ENCODE peak calls at places on chromosome X, in seven cellular contexts. K, G, H, W, Q, B and N are unnamed samples.

GRCh38 chrX:147550217-147550616 is 361.5 kb upstream of the FMR1 start:
- DNase-seq in K (peak), G (peak), H (no peak), W (no peak), Q (peak), B (no peak), N (no peak)

GRCh38 chrX:2387614-2388239 is 113.0 kb downstream of the DHRSX start:
- DNase-seq in K (no peak), G (no peak), H (no peak), W (no peak), Q (no peak), B (no peak), N (no peak)

GRCh38 chrX:10022580-10023245 is 55.6 kb downstream of the CLDN34 start:
- DNase-seq in K (peak), G (no peak), H (peak), W (no peak), Q (no peak), B (no peak), N (no peak)

GRCh38 chrX:10756365-10756915 is 136.1 kb upstream of the MID1 start:
- DNase-seq in K (no peak), G (no peak), H (no peak), W (no peak), Q (no peak), B (no peak), N (no peak)

GRCh38 chrX:3651272-3651671 is 62.2 kb downstream of the PRKX start:
- DNase-seq in K (no peak), G (peak), H (no peak), W (no peak), Q (peak), B (no peak), N (no peak)

GRCh38 chrX:74383611-74384010 is 37.7 kb upstream of the SLC16A2 start:
- DNase-seq in K (peak), G (peak), H (no peak), W (no peak), Q (peak), B (no peak), N (no peak)

GRCh38 chrX:100647095-100647494 is 3.1 kb downstream of the SRPX2 start:
- DNase-seq in K (no peak), G (peak), H (no peak), W (peak), Q (no peak), B (no peak), N (no peak)

GRCh38 chrX:43735957-43736356 is 79.9 kb downstream of the MAOA start:
- DNase-seq in K (no peak), G (no peak), H (no peak), W (no peak), Q (no peak), B (no peak), N (no peak)

GRCh38 chrX:7052541-7052940 is 95.0 kb upstream of the STS start:
- DNase-seq in K (no peak), G (no peak), H (no peak), W (no peak), Q (no peak), B (no peak), N (no peak)

GRCh38 chrX:70001708-70002341 is 47.9 kb downstream of the AWAT2 start:
- DNase-seq in K (no peak), G (no peak), H (no peak), W (no peak), Q (no peak), B (no peak), N (no peak)

GRCh38 chrX:10326578-10326977 is 169.8 kb downstream of the CLCN4 start:
- DNase-seq in K (no peak), G (peak), H (no peak), W (no peak), Q (no peak), B (no peak), N (no peak)

GRCh38 chrX:131262738-131263679 is 26.1 kb downstream of the IGSF1 start:
- DNase-seq in K (peak), G (peak), H (no peak), W (no peak), Q (peak), B (no peak), N (no peak)

GRCh38 chrX:155888139-155888538 is 7.0 kb downstream of the VAMP7 start:
- DNase-seq in K (no peak), G (no peak), H (no peak), W (no peak), Q (no peak), B (no peak), N (no peak)

GRCh38 chrX:11996810-11997209 is 141.5 kb upstream of the FRMPD4 start:
- DNase-seq in K (no peak), G (no peak), H (no peak), W (no peak), Q (no peak), B (no peak), N (no peak)

GRCh38 chrX:72676465-72676864 is 37.6 kb downstream of the PHKA1 start:
- DNase-seq in K (no peak), G (no peak), H (no peak), W (no peak), Q (no peak), B (no peak), N (no peak)

GRCh38 chrX:103953353-103953752 is 9.1 kb upstream of the TMSB15B start:
- DNase-seq in K (no peak), G (no peak), H (no peak), W (no peak), Q (no peak), B (no peak), N (no peak)

GRCh38 chrX:104987063-104987462 is 233.4 kb downstream of the TEX13A start:
- DNase-seq in K (no peak), G (no peak), H (no peak), W (no peak), Q (no peak), B (no peak), N (no peak)

GRCh38 chrX:141642979-141643378 is 53.5 kb downstream of the SPANXA2 start:
- DNase-seq in K (no peak), G (no peak), H (no peak), W (no peak), Q (no peak), B (no peak), N (no peak)

GRCh38 chrX:123731987-123732678 is 719 bp downstream of the THOC2 start:
- DNase-seq in K (peak), G (no peak), H (peak), W (no peak), Q (no peak), B (peak), N (peak)

GRCh38 chrX:89021964-89022363 is 274.9 kb downstream of the CPXCR1 start:
- DNase-seq in K (no peak), G (no peak), H (no peak), W (no peak), Q (no peak), B (no peak), N (no peak)

GRCh38 chrX:150506486-150506885 is 61.9 kb upstream of the MTM1 start:
- DNase-seq in K (peak), G (no peak), H (no peak), W (no peak), Q (no peak), B (no peak), N (no peak)

GRCh38 chrX:148265829-148266228 is 234.6 kb upstream of the AFF2 start:
- DNase-seq in K (no peak), G (no peak), H (no peak), W (no peak), Q (no peak), B (no peak), N (no peak)

GRCh38 chrX:119617511-119618164 is 11.4 kb upstream of the NKRF start:
- DNase-seq in K (no peak), G (peak), H (no peak), W (no peak), Q (no peak), B (no peak), N (no peak)

GRCh38 chrX:13469963-13470679 is 99.3 kb upstream of the EGFL6 start:
- DNase-seq in K (no peak), G (no peak), H (no peak), W (no peak), Q (no peak), B (no peak), N (no peak)

GRCh38 chrX:123961268-123962005 is at the start of gene STAG2:
- DNase-seq in K (peak), G (peak), H (peak), W (peak), Q (peak), B (peak), N (peak)

GRCh38 chrX:142616636-142617035 is 409.1 kb upstream of the SPANXN4 start:
- DNase-seq in K (no peak), G (no peak), H (no peak), W (no peak), Q (no peak), B (no peak), N (no peak)

GRCh38 chrX:21781525-21781924 is 23.6 kb upstream of the SMPX start:
- DNase-seq in K (no peak), G (no peak), H (no peak), W (no peak), Q (peak), B (no peak), N (peak)

GRCh38 chrX:16785247-16786138 is 773 bp upstream of the TXLNG start:
- DNase-seq in K (peak), G (peak), H (peak), W (no peak), Q (peak), B (no peak), N (no peak)

GRCh38 chrX:146907391-146908240 is 93.1 kb upstream of the CXorf51A start:
- DNase-seq in K (no peak), G (no peak), H (no peak), W (peak), Q (no peak), B (no peak), N (no peak)

GRCh38 chrX:52852110-52852872 is 15.6 kb downstream of the XAGE3 start:
- DNase-seq in K (no peak), G (no peak), H (no peak), W (no peak), Q (no peak), B (no peak), N (no peak)

GRCh38 chrX:74924449-74925209 is 623 bp downstream of the NEXMIF start:
- DNase-seq in K (peak), G (no peak), H (peak), W (peak), Q (peak), B (peak), N (peak)

GRCh38 chrX:42996861-42997260 is 218.9 kb upstream of the PPP1R2C start:
- DNase-seq in K (no peak), G (peak), H (no peak), W (no peak), Q (no peak), B (no peak), N (no peak)

GRCh38 chrX:68989865-68990606 is 161.2 kb downstream of the EFNB1 start:
- DNase-seq in K (peak), G (no peak), H (no peak), W (peak), Q (no peak), B (no peak), N (no peak)

GRCh38 chrX:150062292-150063137 is 124.2 kb upstream of the EOLA2 start:
- DNase-seq in K (no peak), G (no peak), H (no peak), W (no peak), Q (no peak), B (no peak), N (no peak)

GRCh38 chrX:56222473-56223000 is 9.6 kb upstream of the KLF8 start:
- DNase-seq in K (no peak), G (no peak), H (no peak), W (no peak), Q (no peak), B (no peak), N (no peak)

GRCh38 chrX:87878926-87879325 is 361.3 kb downstream of the KLHL4 start:
- DNase-seq in K (no peak), G (no peak), H (no peak), W (peak), Q (no peak), B (no peak), N (no peak)

GRCh38 chrX:43644124-43644701 is 11.9 kb upstream of the MAOA start:
- DNase-seq in K (no peak), G (no peak), H (no peak), W (no peak), Q (no peak), B (no peak), N (no peak)

GRCh38 chrX:116975517-116975916 is 512.7 kb upstream of the CT83 start:
- DNase-seq in K (no peak), G (no peak), H (no peak), W (no peak), Q (no peak), B (no peak), N (no peak)

GRCh38 chrX:84118315-84118714 is 69.7 kb downstream of the RPS6KA6 start:
- DNase-seq in K (no peak), G (no peak), H (no peak), W (no peak), Q (no peak), B (no peak), N (no peak)

GRCh38 chrX:54994668-54995452 is 872 bp upstream of the PFKFB1 start:
- DNase-seq in K (no peak), G (no peak), H (no peak), W (no peak), Q (no peak), B (no peak), N (no peak)
- H3K27ac ChIP-seq in K (no peak), G (no peak), H (no peak), W (no peak), Q (no peak), B (no peak), N (no peak)

DNA sequence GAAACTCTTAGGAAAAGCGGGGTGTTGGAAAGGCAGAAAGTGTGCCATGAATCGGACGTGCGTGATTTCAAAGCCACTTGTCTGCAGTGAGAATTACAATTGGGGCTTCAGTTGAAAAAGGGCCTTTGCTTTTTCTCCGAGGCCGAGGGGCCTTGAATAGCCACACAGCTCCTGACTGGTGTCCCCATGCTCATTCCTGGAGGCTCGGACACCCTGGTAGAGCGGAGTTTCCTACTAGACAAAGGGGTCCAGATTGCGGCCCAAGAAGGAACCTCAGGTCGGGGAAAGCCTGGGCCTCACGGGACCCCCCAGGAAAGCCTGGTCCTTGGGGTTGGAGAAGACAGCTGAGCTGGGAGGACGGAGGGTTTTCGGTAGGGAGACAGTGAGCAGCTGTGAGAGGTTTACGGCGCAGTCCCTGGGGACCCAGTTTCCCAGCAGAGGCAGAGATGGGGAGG is 3.1 kb upstream of the SHOX start:
- DNase-seq in K (no peak), G (no peak), H (no peak), W (no peak), Q (no peak), B (no peak), N (no peak)
- H3K4me3 ChIP-seq in K (no peak), G (no peak), H (no peak), W (no peak), Q (no peak), B (no peak), N (no peak)

GRCh38 chrX:45806410-45807121 is 605.9 kb upstream of the DIPK2B start:
- DNase-seq in K (no peak), G (no peak), H (no peak), W (no peak), Q (no peak), B (no peak), N (peak)
- H3K27ac ChIP-seq in K (no peak), G (no peak), H (peak), W (no peak), Q (no peak), B (peak), N (peak)

GRCh38 chrX:33272986-33273385 is 61.6 kb upstream of the DMD start:
- DNase-seq in K (no peak), G (no peak), H (no peak), W (no peak), Q (no peak), B (no peak), N (no peak)

GRCh38 chrX:33273521-33273920 is 62.2 kb upstream of the DMD start:
- DNase-seq in K (no peak), G (no peak), H (no peak), W (no peak), Q (no peak), B (no peak), N (no peak)

GRCh38 chrX:33277046-33277445 is 65.7 kb upstream of the DMD start:
- DNase-seq in K (no peak), G (no peak), H (no peak), W (no peak), Q (no peak), B (no peak), N (no peak)
- H3K4me3 ChIP-seq in K (no peak), G (no peak), H (no peak), W (no peak), Q (no peak), B (no peak), N (no peak)

DNA sequence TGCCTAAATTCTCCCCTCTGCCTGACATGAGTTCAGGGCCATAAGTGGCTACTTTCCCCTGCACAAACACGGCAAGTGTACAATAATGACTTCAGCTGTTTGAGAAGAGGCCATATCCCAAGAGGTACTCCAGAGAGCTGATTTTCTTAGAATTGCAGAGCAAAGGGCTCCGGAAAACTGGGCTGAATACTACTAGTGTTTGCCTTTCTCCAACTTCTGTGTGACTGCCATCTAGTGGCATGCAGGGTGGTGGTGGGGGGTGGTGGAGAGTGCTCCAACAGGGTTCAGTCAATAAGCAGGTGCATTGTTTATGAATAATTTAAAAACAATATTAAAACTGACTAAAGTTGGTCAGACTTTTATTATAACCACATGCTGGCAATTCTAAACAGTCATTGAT is 130.0 kb downstream of the CHRDL1 start:
- DNase-seq in K (peak), G (peak), H (no peak), W (no peak), Q (peak), B (peak), N (no peak)
- H3K27ac ChIP-seq in K (no peak), G (no peak), H (no peak), W (no peak), Q (no peak), B (no peak), N (no peak)

GRCh38 chrX:48597353-48598264 is at the start of gene WDR13:
- DNase-seq in K (peak), G (peak), H (peak), W (peak), Q (peak), B (peak), N (peak)

GRCh38 chrX:48595929-48596328 is 1.4 kb upstream of the WDR13 start:
- DNase-seq in K (no peak), G (no peak), H (no peak), W (no peak), Q (no peak), B (no peak), N (no peak)

GRCh38 chrX:48590203-48591103 is 6.8 kb upstream of the WDR13 start:
- DNase-seq in K (no peak), G (no peak), H (no peak), W (no peak), Q (no peak), B (no peak), N (no peak)

GRCh38 chrX:48589482-48590162 is 7.7 kb upstream of the WDR13 start:
- DNase-seq in K (peak), G (no peak), H (no peak), W (no peak), Q (no peak), B (no peak), N (no peak)

DNA sequence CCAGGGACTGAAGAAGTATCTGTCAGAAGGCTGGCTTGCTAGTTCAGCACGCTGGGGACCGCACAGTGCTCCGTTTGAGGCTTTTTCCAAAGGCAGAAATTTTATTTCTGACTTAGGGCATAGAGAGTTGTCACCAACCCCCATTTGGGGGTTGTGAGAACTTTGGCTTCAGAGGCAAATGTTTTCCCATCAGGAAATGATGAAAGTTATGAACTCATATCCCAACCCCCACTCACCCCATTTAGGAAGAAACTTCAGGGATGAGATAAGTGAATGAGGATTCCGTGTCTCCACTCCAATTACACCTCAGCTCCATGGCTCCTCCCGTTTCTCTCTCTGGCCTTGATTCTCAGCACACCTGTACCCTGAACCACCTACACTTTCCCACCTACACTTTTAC is 4.3 kb upstream of the WDR13 start:
- DNase-seq in K (no peak), G (no peak), H (no peak), W (no peak), Q (no peak), B (no peak), N (no peak)
- H3K4me3 ChIP-seq in K (no peak), G (no peak), H (no peak), W (no peak), Q (no peak), B (no peak), N (no peak)

GRCh38 chrX:154548028-154548316 is 552 bp downstream of the IKBKG start:
- DNase-seq in K (no peak), G (no peak), H (no peak), W (no peak), Q (no peak), B (no peak), N (no peak)
- H3K27ac ChIP-seq in K (peak), G (peak), H (peak), W (peak), Q (peak), B (peak), N (peak)

DNA sequence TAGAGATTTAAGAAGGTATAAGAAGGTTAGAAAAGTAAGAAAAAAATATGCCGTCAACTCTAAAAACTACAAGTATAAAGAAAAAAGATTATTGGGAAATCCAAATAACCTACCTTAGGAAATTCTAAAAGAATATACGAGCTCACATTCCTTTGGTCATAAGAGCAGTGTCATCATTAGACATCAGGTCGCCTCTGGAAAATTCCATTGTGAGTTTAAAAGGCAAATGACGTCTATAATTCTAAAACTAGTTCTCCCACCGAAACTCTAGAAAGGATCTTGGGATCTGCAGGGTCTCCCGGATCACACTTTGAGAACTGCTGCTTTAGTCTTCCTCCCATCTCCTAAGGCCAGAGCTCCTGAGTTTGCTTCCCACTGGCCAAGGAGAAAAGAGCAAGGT is 518 bp upstream of the SAT1 start:
- DNase-seq in K (no peak), G (no peak), H (no peak), W (no peak), Q (no peak), B (no peak), N (no peak)
- H3K4me3 ChIP-seq in K (no peak), G (peak), H (no peak), W (no peak), Q (peak), B (peak), N (peak)

GRCh38 chrX:71099736-71100135 is 4.1 kb downstream of the FOXO4 start:
- DNase-seq in K (no peak), G (no peak), H (no peak), W (no peak), Q (no peak), B (no peak), N (no peak)
- H3K27ac ChIP-seq in K (no peak), G (no peak), H (no peak), W (no peak), Q (no peak), B (no peak), N (no peak)